ENCODE peak calls at places on chromosomes 12 and 14, in eight cellular contexts. E is GM23338, A is testis, C is lung, W is SK-N-SH, N is tibial artery, P is brain microvascular endothelial cell, K is thoracic aorta. H is an unnamed sample.

GRCh38 chr14:101442451-101442850 is 118.8 kb upstream of the DIO3 start:
- DNase-seq in W (no peak), C (no peak), N (no peak), E (no peak), K (no peak), A (no peak), P (no peak), H (no peak)

GRCh38 chr14:31692376-31692781 is 131.2 kb downstream of the NUBPL start:
- DNase-seq in P (no peak), A (no peak), E (no peak), C (no peak), W (peak; percentile 79), N (no peak), K (no peak), H (no peak)

GRCh38 chr14:21264025-21264801 is 5.0 kb downstream of the HNRNPC start:
- DNase-seq in N (no peak), A (no peak), W (no peak), K (no peak), P (no peak), C (no peak), E (no peak), H (no peak)

GRCh38 chr12:2509137-2509536 is 285.6 kb upstream of the FKBP4 start:
- DNase-seq in E (no peak), C (no peak), N (no peak), P (no peak), K (no peak), A (no peak), W (no peak), H (no peak)

GRCh38 chr12:120725659-120726509 is at the start of gene ACADS:
- DNase-seq in E (peak; percentile 97), C (peak; percentile 90), P (peak; percentile 61), A (peak; percentile 93), K (peak; percentile 40), N (peak; percentile 92), W (peak; percentile 98), H (peak; percentile 92)

GRCh38 chr14:63777024-63777423 is 49.2 kb upstream of the SGPP1 start:
- DNase-seq in E (no peak), K (no peak), A (no peak), P (peak; percentile 22), W (no peak), C (no peak), N (no peak), H (no peak)

GRCh38 chr14:102723650-102724049 is 53.6 kb upstream of the TRAF3 start:
- DNase-seq in A (no peak), K (no peak), P (no peak), E (no peak), N (no peak), W (no peak), C (no peak), H (no peak)

GRCh38 chr12:20097561-20097960 is 270.8 kb upstream of the PDE3A start:
- DNase-seq in W (no peak), E (no peak), N (no peak), P (peak; percentile 48), K (no peak), C (no peak), A (no peak), H (no peak)

GRCh38 chr12:54701940-54702592 is 53.9 kb upstream of the DCD start:
- DNase-seq in K (no peak), E (peak; percentile 75), N (no peak), C (no peak), P (peak; percentile 32), W (peak; percentile 22), A (no peak), H (no peak)

GRCh38 chr14:47044841-47045240 is 393.3 kb upstream of the RPL10L start:
- DNase-seq in P (peak; percentile 11), K (no peak), W (no peak), N (no peak), A (no peak), C (peak; percentile 35), E (peak; percentile 83), H (no peak)

GRCh38 chr14:21846227-21846885 is 172.7 kb upstream of the OR4E1 start:
- DNase-seq in A (peak; percentile 63), E (peak; percentile 77), P (peak; percentile 25), W (peak; percentile 6), K (no peak), N (no peak), C (peak; percentile 36), H (no peak)

GRCh38 chr12:58413794-58414193 is 472.4 kb downstream of the ATP23 start:
- DNase-seq in K (no peak), A (no peak), P (peak; percentile 82), C (no peak), W (no peak), E (no peak), N (no peak), H (no peak)

GRCh38 chr12:54489857-54490256 is 7.7 kb upstream of the NCKAP1L start:
- DNase-seq in N (no peak), C (no peak), W (no peak), P (no peak), A (no peak), K (no peak), E (no peak), H (no peak)

GRCh38 chr12:83040991-83041390 is 354.3 kb downstream of the TMTC2 start:
- DNase-seq in N (no peak), K (no peak), A (no peak), W (no peak), C (no peak), P (no peak), E (no peak), H (no peak)

GRCh38 chr12:18250313-18250916 is 10.9 kb upstream of the PIK3C2G start:
- DNase-seq in A (no peak), N (no peak), E (peak; percentile 93), K (no peak), P (peak; percentile 51), C (no peak), W (peak; percentile 26), H (no peak)

GRCh38 chr14:72741836-72742681 is 151.8 kb downstream of the DPF3 start:
- DNase-seq in P (no peak), K (no peak), C (no peak), E (peak; percentile 21), N (peak; percentile 45), A (peak; percentile 28), W (peak; percentile 86), H (no peak)

GRCh38 chr12:31219521-31219920 is 106.4 kb downstream of the SINHCAF start:
- DNase-seq in C (no peak), W (no peak), N (no peak), A (no peak), P (no peak), E (no peak), K (no peak), H (no peak)

DNA sequence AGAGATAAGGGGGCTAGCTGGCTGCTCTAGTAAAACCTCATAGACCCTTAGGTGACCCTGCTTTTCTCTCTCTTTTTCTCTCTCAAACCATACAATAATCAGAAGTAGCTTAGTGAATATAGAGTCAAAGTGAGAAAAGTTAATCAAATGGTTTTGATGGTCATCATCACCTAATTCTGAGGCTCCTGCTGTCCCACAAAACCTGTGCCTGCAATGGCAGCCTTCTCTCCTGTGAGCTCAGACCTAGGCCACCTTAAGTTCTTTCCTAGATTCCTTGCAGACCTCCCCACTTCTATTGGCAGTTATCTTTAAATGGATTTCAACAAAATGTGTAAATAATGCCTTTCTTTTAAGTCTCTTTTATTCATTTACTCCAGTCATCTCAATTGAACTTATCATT is 1.5 kb upstream of the RPAP3 start:
- DNase-seq in P (no peak), E (no peak), N (no peak), W (no peak), K (no peak), C (no peak), A (no peak), H (no peak)
- H3K27ac ChIP-seq in P (no peak overlapping the region), E (no peak overlapping the region), N (no peak overlapping the region), W (no peak overlapping the region), K (no peak overlapping the region), C (no peak overlapping the region), A (no peak overlapping the region), H (no peak overlapping the region)

GRCh38 chr12:93352321-93352720 is 25.4 kb upstream of the NUDT4 start:
- DNase-seq in K (no peak), E (no peak), P (no peak), A (no peak), C (no peak), W (no peak), N (no peak), H (no peak)

GRCh38 chr12:93344876-93345275 is 32.8 kb upstream of the NUDT4 start:
- DNase-seq in E (no peak), C (no peak), A (no peak), W (no peak), P (peak; percentile 29), N (no peak), K (no peak), H (no peak)

GRCh38 chr12:93347054-93347786 is 30.5 kb upstream of the NUDT4 start:
- DNase-seq in N (no peak), C (no peak), E (no peak), P (no peak), A (no peak), W (peak; percentile 47), K (no peak), H (no peak)

GRCh38 chr12:93351726-93352125 is 26.0 kb upstream of the NUDT4 start:
- DNase-seq in W (no peak), C (no peak), N (no peak), A (no peak), P (no peak), E (no peak), K (no peak), H (no peak)

GRCh38 chr12:93348568-93349435 is 28.9 kb upstream of the NUDT4 start:
- DNase-seq in K (no peak), E (no peak), C (no peak), N (no peak), W (no peak), A (peak; percentile 34), P (no peak), H (no peak)
- TF ChIP-seq CTCF in K (no peak), E (no peak), C (no peak), N (no peak), W (no peak), A (no peak), P (no peak), H (no peak)

GRCh38 chr12:12513416-12514006 is 49.2 kb downstream of the DUSP16 start:
- DNase-seq in W (peak; percentile 41), K (no peak), E (no peak), C (no peak), P (no peak), A (no peak), N (no peak), H (no peak)
- H3K27ac ChIP-seq in W (peak overlapping the region; percentile 98), K (peak overlapping the region; percentile 37), E (no peak overlapping the region), C (no peak overlapping the region), P (no peak overlapping the region), A (no peak overlapping the region), N (peak overlapping the region; percentile 42), H (no peak overlapping the region)

DNA sequence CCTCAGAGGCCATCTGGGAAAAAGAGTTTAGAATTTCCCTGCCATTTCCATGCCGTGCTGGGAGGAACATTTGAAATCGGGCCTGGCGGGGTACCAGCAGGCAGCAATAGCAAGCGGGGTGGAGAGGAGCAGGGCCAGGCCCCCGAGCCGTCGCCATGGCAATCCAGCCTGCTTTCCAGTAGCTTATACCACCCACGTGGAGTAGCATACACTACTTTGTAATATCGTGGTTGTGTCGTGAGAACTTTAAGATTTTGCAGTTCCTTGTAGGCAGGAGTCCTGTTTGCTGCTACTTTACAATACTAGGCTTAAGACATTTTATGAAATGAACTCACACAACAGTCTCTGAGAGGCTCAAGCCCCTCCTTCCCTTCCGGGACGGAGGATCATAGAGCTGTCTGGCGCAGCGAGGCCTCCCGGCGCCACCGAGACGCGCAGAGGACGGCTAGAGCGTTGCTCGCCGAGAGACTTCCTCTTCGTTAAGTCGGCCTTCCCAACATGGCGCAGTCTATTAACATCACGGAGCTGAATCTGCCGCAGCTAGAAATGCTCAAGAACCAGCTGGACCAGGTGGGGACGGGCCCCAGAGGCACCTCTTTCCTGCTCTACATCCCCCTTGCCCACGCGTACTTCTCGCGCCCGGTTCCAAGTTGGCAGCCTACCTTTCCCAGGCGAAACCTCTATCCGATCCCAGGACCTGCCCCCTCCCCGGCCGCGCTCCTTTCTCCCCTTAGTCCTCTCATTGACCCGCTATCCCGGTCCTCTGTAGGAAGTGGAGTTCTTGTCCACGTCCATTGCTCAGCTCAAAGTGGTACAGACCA is at the start of gene PFDN5:
- DNase-seq in E (peak; percentile 93), A (peak; percentile 95), W (peak; percentile 88), N (peak; percentile 94), P (peak; percentile 89), C (peak; percentile 90), K (peak; percentile 51), H (peak; percentile 94)
- TF ChIP-seq CTCF in E (no peak), A (peak; percentile 23), W (no peak), N (no peak), P (peak; percentile 33), C (no peak), K (peak; percentile 30), H (peak; percentile 13)

H was measured in psoas muscle.